ENCODE peak calls at places on chromosomes 7 and 10, in nine cellular contexts. Q, H, T, P, Y, K, O, B and M are unnamed samples.

GRCh38 chr7:17942231-17942630 is 1.9 kb upstream of the SNX13 start:
- DNase-seq in B (no peak), H (peak), K (no peak), P (no peak), O (no peak), Y (no peak), Q (no peak), T (no peak), M (no peak)

GRCh38 chr10:97822261-97822687 is 27.4 kb upstream of the GOLGA7B start:
- DNase-seq in Y (no peak), B (no peak), Q (no peak), K (no peak), O (no peak), P (no peak), H (peak), T (no peak), M (no peak)

GRCh38 chr7:18408461-18408860 is 87.1 kb upstream of the HDAC9 start:
- DNase-seq in H (peak), Q (no peak), B (no peak), Y (no peak), K (peak), P (no peak), O (no peak), T (peak), M (no peak)

GRCh38 chr7:123871998-123872867 is 27.3 kb downstream of the HYAL4 start:
- DNase-seq in Y (peak), T (peak), O (peak), B (peak), P (peak), Q (peak), H (peak), K (peak), M (peak)

GRCh38 chr7:142880886-142881505 is 4.5 kb downstream of the TRPV6 start:
- DNase-seq in O (no peak), T (no peak), H (peak), P (no peak), K (peak), B (peak), Q (no peak), Y (no peak), M (no peak)

GRCh38 chr7:52271663-52272062 is 763.8 kb upstream of the POM121L12 start:
- DNase-seq in Q (no peak), T (no peak), Y (no peak), K (no peak), H (no peak), O (no peak), B (no peak), P (no peak), M (no peak)

GRCh38 chr10:33453081-33453850 is 118.8 kb upstream of the NRP1 start:
- DNase-seq in B (no peak), K (peak), H (no peak), T (peak), O (peak), Y (no peak), Q (no peak), P (no peak), M (no peak)

GRCh38 chr10:47383254-47384147 is 592 bp downstream of the ZNF488 start:
- DNase-seq in B (no peak), Q (no peak), K (no peak), Y (no peak), T (no peak), P (no peak), H (peak), O (no peak), M (no peak)

GRCh38 chr7:49327155-49327554 is 402.8 kb downstream of the CDC14C start:
- DNase-seq in B (no peak), Y (no peak), Q (no peak), P (no peak), O (no peak), H (no peak), K (no peak), T (no peak), M (no peak)

GRCh38 chr7:77253151-77253550 is 53.5 kb upstream of the FGL2 start:
- DNase-seq in P (no peak), K (no peak), T (no peak), Q (no peak), Y (no peak), O (no peak), B (no peak), H (no peak), M (no peak)

GRCh38 chr7:1900847-1901246 is 230.8 kb downstream of the ELFN1 start:
- DNase-seq in K (no peak), O (no peak), Y (no peak), B (no peak), Q (no peak), P (no peak), T (no peak), H (no peak), M (no peak)

GRCh38 chr10:35412336-35412735 is 76.0 kb downstream of the CCNY start:
- DNase-seq in P (no peak), K (no peak), H (no peak), Y (no peak), B (no peak), T (no peak), O (no peak), Q (no peak), M (no peak)

GRCh38 chr7:15081891-15082290 is 179.3 kb upstream of the DGKB start:
- DNase-seq in B (no peak), Q (no peak), T (no peak), O (no peak), H (no peak), Y (no peak), K (no peak), P (no peak), M (no peak)

GRCh38 chr10:87817291-87817872 is 644 bp downstream of the ATAD1 start:
- DNase-seq in Y (no peak), O (no peak), K (peak), H (no peak), B (no peak), P (no peak), T (no peak), Q (no peak), M (no peak)

GRCh38 chr10:101939273-101939635 is 95.7 kb upstream of the KCNIP2 start:
- DNase-seq in Y (no peak), Q (no peak), B (no peak), H (peak), K (peak), O (peak), T (peak), P (peak), M (peak)

GRCh38 chr7:84455788-84456187 is 261.2 kb upstream of the SEMA3A start:
- DNase-seq in T (no peak), O (no peak), Q (no peak), P (no peak), H (no peak), B (peak), Y (no peak), K (peak), M (peak)

GRCh38 chr7:6406121-6406520 is 41.6 kb downstream of the DAGLB start:
- DNase-seq in T (no peak), Q (no peak), Y (no peak), H (no peak), B (no peak), K (no peak), O (no peak), P (no peak), M (no peak)

GRCh38 chr7:6402741-6403140 is 45.0 kb downstream of the DAGLB start:
- DNase-seq in Y (no peak), P (no peak), B (no peak), T (no peak), O (no peak), H (no peak), Q (no peak), K (no peak), M (no peak)

GRCh38 chr7:6402041-6402440 is 45.7 kb downstream of the DAGLB start:
- DNase-seq in T (no peak), Y (no peak), H (no peak), O (no peak), P (no peak), B (no peak), K (no peak), Q (no peak), M (no peak)

GRCh38 chr7:6401536-6401935 is 46.2 kb downstream of the DAGLB start:
- DNase-seq in K (no peak), Q (no peak), B (no peak), O (no peak), H (no peak), P (no peak), T (no peak), Y (no peak), M (no peak)

DNA sequence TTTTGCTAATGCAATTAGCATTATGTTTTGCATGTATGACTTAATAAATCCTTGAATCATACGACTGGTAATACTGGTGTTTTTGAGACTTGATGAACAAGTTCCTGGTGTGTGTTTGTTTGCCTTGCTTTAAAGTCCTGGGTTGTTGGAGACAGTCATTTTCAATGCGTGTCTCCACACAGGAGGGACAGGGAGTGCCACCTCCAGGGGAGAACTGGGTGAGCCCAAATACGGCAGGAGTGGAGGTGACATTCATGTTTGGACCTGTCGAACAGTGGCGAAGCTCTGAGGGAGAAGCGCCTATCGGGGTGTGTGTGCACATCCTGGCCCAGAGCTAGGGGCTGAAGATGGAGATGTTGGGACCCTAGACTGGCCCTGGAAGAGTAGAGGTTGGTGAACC is 43.8 kb downstream of the DAGLB start:
- DNase-seq in P (no peak), Y (no peak), K (no peak), T (no peak), Q (no peak), H (no peak), B (no peak), O (no peak), M (no peak)
- TF ChIP-seq CTCF in P (no peak), Y (no peak), K (no peak), T (no peak), Q (no peak), H (no peak), B (no peak), O (no peak), M (no peak)

GRCh38 chr10:77756319-77757232 is 119.0 kb upstream of the KCNMA1 start:
- DNase-seq in T (peak), O (no peak), K (peak), H (peak), P (peak), Q (peak), Y (peak), B (peak), M (peak)
- TF ChIP-seq CTCF in T (peak), O (peak), K (peak), H (peak), P (peak), Q (no peak), Y (peak), B (peak), M (peak)

GRCh38 chr10:123645016-123645415 is 21.1 kb upstream of the GPR26 start:
- DNase-seq in Q (no peak), T (no peak), Y (no peak), P (no peak), H (no peak), K (no peak), B (no peak), O (no peak), M (no peak)

GRCh38 chr10:123642293-123642692 is 23.9 kb upstream of the GPR26 start:
- DNase-seq in O (no peak), Q (no peak), B (peak), P (no peak), Y (no peak), T (no peak), H (no peak), K (no peak), M (no peak)

GRCh38 chr10:123645615-123646014 is 20.5 kb upstream of the GPR26 start:
- DNase-seq in B (no peak), H (no peak), K (no peak), P (no peak), Y (no peak), O (no peak), T (no peak), Q (no peak), M (no peak)

GRCh38 chr10:123642697-123643096 is 23.5 kb upstream of the GPR26 start:
- DNase-seq in H (no peak), K (no peak), T (no peak), Y (no peak), B (no peak), Q (no peak), P (no peak), O (no peak), M (no peak)

DNA sequence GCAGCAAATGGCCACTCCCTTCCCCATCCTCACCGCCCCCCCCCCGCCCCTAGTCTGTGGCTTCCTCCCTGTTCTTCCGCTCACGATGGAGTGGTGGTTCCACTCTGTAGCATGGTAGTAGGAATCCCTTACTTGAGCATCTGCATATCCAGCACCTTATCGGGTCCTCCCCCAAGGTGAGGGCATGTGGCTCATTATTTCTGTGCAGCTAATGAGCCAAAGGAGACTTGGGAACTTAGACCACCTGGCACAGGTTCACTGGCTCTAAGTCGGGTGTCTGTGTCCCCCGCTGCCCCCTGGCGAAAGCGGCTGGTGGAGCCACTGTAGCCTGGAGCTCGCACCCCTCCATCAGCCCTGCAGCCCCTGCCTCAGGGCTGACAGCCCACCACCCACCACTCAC is 22.8 kb upstream of the GPR26 start:
- DNase-seq in Q (no peak), Y (no peak), H (no peak), O (no peak), P (no peak), B (no peak), T (no peak), K (no peak), M (no peak)
- TF ChIP-seq CTCF in Q (no peak), Y (no peak), H (no peak), O (no peak), P (no peak), B (no peak), T (no peak), K (no peak), M (no peak)

GRCh38 chr7:100457033-100457432 is 7.0 kb downstream of the SPACDR start:
- DNase-seq in O (no peak), T (no peak), Q (no peak), B (no peak), K (no peak), Y (no peak), H (no peak), P (no peak), M (no peak)

GRCh38 chr7:100452513-100452912 is 11.5 kb downstream of the SPACDR start:
- DNase-seq in H (no peak), Y (no peak), B (no peak), P (no peak), O (no peak), Q (no peak), K (no peak), T (no peak), M (no peak)

DNA sequence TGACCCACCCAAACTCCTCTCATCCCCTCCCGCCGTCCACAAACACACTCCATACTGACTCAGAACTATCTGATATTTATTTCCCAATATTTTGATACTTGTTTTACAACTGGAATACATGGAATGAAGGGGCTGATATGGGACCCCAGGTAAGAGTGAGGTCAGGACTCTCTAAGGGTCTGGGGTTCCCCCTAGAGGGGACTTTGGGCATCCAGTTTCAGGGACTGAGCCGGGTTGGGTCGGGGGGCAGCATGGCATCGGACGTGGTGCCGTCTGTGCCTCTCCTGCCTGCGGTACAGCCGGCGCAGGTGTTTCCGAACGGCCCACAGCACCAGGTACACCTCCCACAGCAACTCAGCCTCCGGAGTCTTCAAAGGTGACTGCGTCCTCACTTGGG is 7.5 kb downstream of the SPACDR start:
- DNase-seq in H (no peak), T (no peak), B (no peak), K (no peak), Y (no peak), Q (no peak), P (no peak), O (no peak), M (no peak)
- TF ChIP-seq CTCF in H (no peak), T (no peak), B (no peak), K (no peak), Y (no peak), Q (no peak), P (no peak), O (no peak), M (no peak)

DNA sequence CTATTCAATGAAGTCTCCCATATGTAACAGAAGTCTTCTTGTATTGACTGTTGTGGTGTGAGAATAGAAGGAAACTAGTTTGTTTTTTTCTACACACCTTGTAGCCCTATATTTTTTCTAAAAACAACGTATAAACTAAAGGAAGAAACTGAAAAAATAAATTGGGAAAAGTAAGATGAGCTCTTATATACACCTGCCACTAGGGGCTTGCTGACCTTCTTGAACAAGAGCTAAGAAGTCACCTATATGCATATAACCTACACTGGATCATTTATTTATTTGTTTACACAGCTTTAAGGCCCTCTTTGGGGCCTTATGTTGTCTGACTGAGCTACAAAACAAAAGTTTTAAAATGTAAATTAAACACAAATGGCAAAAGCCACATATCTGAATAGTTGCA is 383.0 kb downstream of the HPSE2 start:
- DNase-seq in H (no peak), P (no peak), K (no peak), O (no peak), T (no peak), B (peak), Q (no peak), Y (no peak), M (no peak)
- TF ChIP-seq CTCF in H (peak), P (peak), K (no peak), O (no peak), T (no peak), B (peak), Q (no peak), Y (peak), M (peak)

GRCh38 chr10:71888623-71889387 is 37.8 kb upstream of the PSAP start:
- DNase-seq in O (peak), K (peak), P (peak), H (peak), Q (peak), B (peak), T (peak), Y (peak), M (peak)
- TF ChIP-seq CTCF in O (no peak), K (peak), P (no peak), H (no peak), Q (no peak), B (no peak), T (peak), Y (no peak), M (no peak)

GRCh38 chr10:121556918-121557573 is 41.2 kb downstream of the FGFR2 start:
- DNase-seq in P (no peak), H (no peak), K (no peak), B (no peak), O (no peak), T (peak), Y (no peak), Q (no peak), M (no peak)
- TF ChIP-seq CTCF in P (no peak), H (no peak), K (no peak), B (no peak), O (no peak), T (no peak), Y (no peak), Q (no peak), M (no peak)

GRCh38 chr10:71970331-71970730 is 6.1 kb downstream of the CHST3 start:
- DNase-seq in Y (peak), P (no peak), B (no peak), T (no peak), O (no peak), H (peak), Q (no peak), K (peak), M (no peak)
- TF ChIP-seq CTCF in Y (no peak), P (peak), B (peak), T (no peak), O (peak), H (no peak), Q (no peak), K (peak), M (peak)

DNA sequence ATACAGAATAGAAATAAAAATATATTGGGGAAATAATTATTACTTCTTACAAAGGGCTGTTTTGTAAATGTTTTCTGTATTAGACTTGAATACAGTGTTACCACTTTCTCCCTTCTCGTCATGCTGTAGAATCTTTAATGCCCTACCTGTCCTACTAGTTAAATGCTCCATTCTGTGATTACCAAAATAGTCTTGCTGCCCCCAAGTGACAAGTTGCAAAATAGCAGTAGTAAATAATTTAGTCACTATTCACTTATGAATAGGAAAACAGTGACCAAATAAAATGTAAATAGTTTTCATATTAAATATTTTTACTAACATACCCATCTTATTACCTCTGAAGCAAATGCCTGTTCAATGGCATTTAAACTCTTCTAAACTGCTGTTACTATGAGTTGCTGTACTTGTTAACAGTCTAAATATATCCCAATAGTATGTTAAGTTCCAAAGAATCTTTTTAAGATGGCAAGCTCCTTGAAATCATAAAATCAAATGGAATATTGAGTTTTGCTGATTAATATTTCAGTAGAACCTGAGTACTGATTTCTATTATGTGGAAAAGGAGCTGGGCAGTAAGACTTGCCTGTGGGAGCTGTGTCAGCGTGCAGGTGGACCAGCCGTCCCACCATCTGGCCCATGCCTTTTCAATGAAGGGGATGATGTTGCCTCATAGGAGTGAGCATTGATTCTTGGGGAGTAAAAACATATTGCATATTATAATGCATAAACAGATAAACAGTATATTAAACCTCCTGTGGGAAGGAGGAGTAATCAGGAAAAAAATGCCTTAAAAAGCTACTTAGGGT is 18.1 kb upstream of the OIT3 start:
- DNase-seq in P (peak), K (peak), Y (peak), Q (no peak), O (no peak), T (peak), B (peak), H (peak), M (no peak)
- TF ChIP-seq CTCF in P (peak), K (peak), Y (peak), Q (no peak), O (peak), T (peak), B (peak), H (peak), M (peak)